ENCODE peak calls at places on chromosomes 16 and 17, in six cellular contexts. W is trophoblast cell, F is H9, M is neuronal stem cell, N is mesenchymal stem cell, B is H1. E is an unnamed sample.

GRCh38 chr17:29412780-29413565 is 22.8 kb downstream of the TAOK1 start:
- DNase-seq in W (no peak), F (no peak), M (no peak), N (peak), B (no peak), E (peak)

GRCh38 chr16:533391-534088 is 6.0 kb downstream of the CAPN15 start:
- DNase-seq in W (no peak), F (peak), M (no peak), N (no peak), B (no peak), E (no peak)

GRCh38 chr16:81265658-81266451 is 27.4 kb downstream of the BCO1 start:
- DNase-seq in W (no peak), F (no peak), M (no peak), N (no peak), B (no peak), E (peak)

GRCh38 chr17:46264456-46265198 is 30.3 kb upstream of the LRRC37A start:
- DNase-seq in W (no peak), F (peak), M (no peak), N (peak), B (no peak), E (peak)

GRCh38 chr16:65621640-65622039 is 499.8 kb upstream of the CDH11 start:
- DNase-seq in W (no peak), F (no peak), M (no peak), N (no peak), B (no peak), E (no peak)

GRCh38 chr17:15262291-15263205 is 2.6 kb downstream of the PMP22 start:
- DNase-seq in W (peak), F (peak), M (peak), N (peak), B (no peak), E (peak)

GRCh38 chr17:59366773-59367656 is 35.6 kb downstream of the YPEL2 start:
- DNase-seq in W (peak), F (no peak), M (no peak), N (peak), B (no peak), E (peak)

GRCh38 chr17:76751416-76751993 is 13.6 kb downstream of the MFSD11 start:
- DNase-seq in W (peak), F (no peak), M (no peak), N (no peak), B (no peak), E (no peak)

GRCh38 chr16:89491974-89492687 is 1.8 kb upstream of the ANKRD11 start:
- DNase-seq in W (no peak), F (no peak), M (no peak), N (no peak), B (no peak), E (no peak)

GRCh38 chr16:57307365-57307764 is 22.9 kb upstream of the PLLP start:
- DNase-seq in W (no peak), F (no peak), M (no peak), N (no peak), B (no peak), E (no peak)

GRCh38 chr16:71995038-71995437 is 5.2 kb downstream of the PKD1L3 start:
- DNase-seq in W (no peak), F (no peak), M (no peak), N (no peak), B (no peak), E (no peak)

GRCh38 chr17:20046629-20047028 is 37.5 kb downstream of the SPECC1 start:
- DNase-seq in W (no peak), F (peak), M (no peak), N (no peak), B (no peak), E (no peak)

GRCh38 chr16:82231021-82231787 is 61.2 kb upstream of the MPHOSPH6 start:
- DNase-seq in W (no peak), F (no peak), M (no peak), N (no peak), B (no peak), E (no peak)

GRCh38 chr17:62663304-62663703 is 35.8 kb downstream of the MRC2 start:
- DNase-seq in W (no peak), F (no peak), M (no peak), N (no peak), B (no peak), E (no peak)

GRCh38 chr16:35365675-35366074 is 1906.3 kb downstream of the TP53TG3F start:
- DNase-seq in W (no peak), F (no peak), M (no peak), N (no peak), B (no peak), E (no peak)

GRCh38 chr17:50201226-50201854 is at the start of gene COL1A1:
- DNase-seq in W (no peak), F (peak), M (no peak), N (peak), B (no peak), E (peak)

GRCh38 chr17:21302711-21303425 is 18.4 kb downstream of the MAP2K3 start:
- DNase-seq in W (no peak), F (no peak), M (no peak), N (no peak), B (no peak), E (no peak)

GRCh38 chr17:57236686-57237299 is 19.5 kb upstream of the MSI2 start:
- DNase-seq in W (no peak), F (no peak), M (no peak), N (no peak), B (no peak), E (no peak)

GRCh38 chr16:23214796-23215195 is 32.3 kb downstream of the SCNN1G start:
- DNase-seq in W (no peak), F (no peak), M (no peak), N (no peak), B (no peak), E (no peak)

GRCh38 chr16:85522842-85523601 is 90.1 kb upstream of the GSE1 start:
- DNase-seq in W (peak), F (no peak), M (no peak), N (peak), B (no peak), E (peak)

GRCh38 chr17:45247429-45248131 is 14.3 kb downstream of the SPATA32 start:
- DNase-seq in W (peak), F (peak), M (peak), N (peak), B (peak), E (peak)

GRCh38 chr17:35089846-35090193 is 26.3 kb upstream of the RFFL start:
- DNase-seq in W (no peak), F (peak), M (no peak), N (peak), B (no peak), E (peak)

DNA sequence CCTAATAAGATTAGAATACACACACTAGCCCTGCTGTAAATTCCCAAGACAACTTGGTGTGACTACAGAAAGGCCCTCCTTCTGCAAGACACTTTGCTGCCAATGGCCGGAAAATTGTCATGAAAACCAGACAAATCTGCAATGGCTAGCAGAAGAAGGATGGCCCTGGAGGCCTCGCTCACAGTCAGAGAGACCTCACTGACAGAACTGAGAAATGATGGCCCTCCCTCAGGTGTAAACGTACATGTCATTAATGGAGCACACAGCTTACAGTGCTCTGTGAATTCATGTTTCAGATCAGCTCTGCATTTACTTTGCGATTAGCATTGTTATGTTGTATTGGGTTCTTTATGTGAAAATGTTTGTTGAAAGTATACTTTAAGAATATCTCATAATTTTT is 202.9 kb upstream of the N4BP1 start:
- DNase-seq in W (no peak), F (no peak), M (no peak), N (no peak), B (no peak), E (no peak)
- H4K8ac ChIP-seq in W (no peak), F (no peak), M (no peak), N (no peak), B (no peak), E (no peak)

DNA sequence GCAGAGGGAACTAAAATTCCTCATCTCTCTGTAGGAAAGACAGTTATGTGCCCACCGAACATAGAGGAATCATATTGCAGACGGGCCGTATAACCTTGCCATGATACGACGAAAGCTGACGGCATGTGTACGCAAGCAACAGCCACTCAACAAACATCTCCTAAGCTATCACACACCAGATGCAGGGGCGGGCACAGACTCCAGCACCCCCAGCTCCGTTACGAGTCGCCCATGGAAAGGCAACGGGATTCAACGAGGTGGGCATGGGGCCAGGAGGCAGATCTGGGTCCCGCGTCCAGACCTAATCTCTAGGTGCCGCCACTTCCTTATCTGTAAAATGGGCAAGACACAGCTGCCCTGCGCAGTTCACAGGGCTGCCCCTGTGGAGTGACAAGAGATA is 35.6 kb downstream of the ABR start:
- DNase-seq in W (no peak), F (no peak), M (no peak), N (no peak), B (no peak), E (no peak)
- H4K91ac ChIP-seq in W (no peak), F (no peak), M (no peak), N (no peak), B (no peak), E (no peak)

DNA sequence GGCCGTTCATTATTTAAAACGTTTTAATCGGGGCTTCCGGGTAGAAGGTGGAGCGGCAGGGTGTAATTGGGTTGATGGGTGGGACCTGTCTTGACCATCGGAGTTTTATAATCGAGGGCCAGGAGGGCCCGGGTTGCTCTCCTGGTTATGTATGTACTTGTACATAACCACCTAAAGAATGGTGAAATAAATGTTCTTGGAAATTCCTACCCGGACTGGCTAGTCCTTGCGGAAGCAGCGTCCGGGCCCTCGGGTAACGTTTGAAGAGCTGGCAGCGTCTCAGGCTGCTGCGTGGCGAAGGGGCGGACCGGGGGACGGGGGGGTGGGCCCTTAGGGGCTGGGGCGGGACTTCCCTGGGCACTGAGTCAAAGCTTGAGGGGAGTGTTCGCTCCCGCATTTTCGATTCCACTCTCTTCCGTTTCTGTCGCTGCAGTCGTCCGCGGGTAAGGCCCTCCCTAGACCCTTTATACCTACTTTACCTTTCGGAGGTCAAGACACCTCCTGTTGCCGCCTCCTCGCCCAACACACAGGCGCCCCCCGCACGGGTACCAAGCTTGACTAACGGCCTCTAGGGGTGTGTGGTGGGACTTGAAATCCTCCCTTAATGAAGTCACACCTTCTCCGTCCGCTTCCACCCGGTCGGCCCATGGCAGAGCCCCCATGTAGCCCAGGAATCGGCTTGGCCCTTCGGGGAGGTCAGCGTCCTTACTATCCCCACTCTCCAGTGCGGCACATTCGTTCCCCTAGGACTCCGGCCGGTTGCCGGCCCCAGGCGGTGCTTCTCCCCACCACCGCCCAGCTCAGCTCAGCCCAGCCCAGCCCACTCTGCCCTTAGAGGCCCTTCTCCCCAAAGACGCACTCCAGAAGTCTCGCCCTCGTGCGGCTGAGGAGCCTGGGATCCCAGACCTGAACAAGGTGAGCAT is at the start of gene TMEM106A:
- DNase-seq in W (peak), F (peak), M (peak), N (peak), B (peak), E (peak)
- H4K8ac ChIP-seq in W (peak), F (no peak), M (peak), N (peak), B (peak), E (peak)

GRCh38 chr17:7553356-7553755 is 4.5 kb downstream of the TNFSF12 start:
- DNase-seq in W (no peak), F (no peak), M (no peak), N (no peak), B (no peak), E (no peak)
- H4K91ac ChIP-seq in W (no peak), F (no peak), M (no peak), N (no peak), B (no peak), E (no peak)

DNA sequence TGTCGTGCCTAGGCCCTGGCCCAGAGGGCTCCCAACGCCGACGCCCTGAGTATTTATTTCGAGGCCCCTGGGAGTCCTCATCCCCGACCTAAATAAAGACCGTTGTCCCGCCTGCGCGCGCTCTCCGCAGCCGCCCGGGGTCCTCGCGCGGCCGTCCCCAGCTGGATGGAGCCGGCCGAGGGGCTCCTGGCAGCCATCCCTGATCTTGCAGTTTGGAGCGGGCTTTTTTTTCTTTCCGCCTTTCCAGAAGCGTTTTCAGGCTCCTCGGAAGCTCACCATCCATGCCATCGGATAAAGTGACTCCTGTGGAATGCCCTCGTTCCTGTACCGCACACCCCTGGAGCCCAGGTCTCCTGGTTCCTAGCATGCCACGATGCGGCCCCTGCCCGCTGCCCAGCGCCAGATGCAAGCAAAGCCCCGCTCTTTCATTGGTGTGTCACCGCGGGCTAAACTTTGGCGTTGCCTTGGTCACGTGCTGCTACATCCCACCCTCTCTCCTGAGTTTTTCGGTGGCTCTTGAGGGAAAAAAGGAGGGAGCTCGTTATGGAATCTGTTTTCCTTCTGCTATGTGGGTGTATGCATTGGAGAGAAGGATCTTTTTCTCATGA is 716 bp downstream of the TMEM94 start:
- DNase-seq in W (no peak), F (peak), M (no peak), N (peak), B (no peak), E (peak)
- H4K8ac ChIP-seq in W (peak), F (no peak), M (no peak), N (peak), B (peak), E (peak)

GRCh38 chr17:27276653-27277156 is 17.2 kb upstream of the WSB1 start:
- DNase-seq in W (no peak), F (peak), M (peak), N (no peak), B (peak), E (peak)
- H4K91ac ChIP-seq in W (peak), F (no peak), M (no peak), N (no peak), B (peak), E (peak)

DNA sequence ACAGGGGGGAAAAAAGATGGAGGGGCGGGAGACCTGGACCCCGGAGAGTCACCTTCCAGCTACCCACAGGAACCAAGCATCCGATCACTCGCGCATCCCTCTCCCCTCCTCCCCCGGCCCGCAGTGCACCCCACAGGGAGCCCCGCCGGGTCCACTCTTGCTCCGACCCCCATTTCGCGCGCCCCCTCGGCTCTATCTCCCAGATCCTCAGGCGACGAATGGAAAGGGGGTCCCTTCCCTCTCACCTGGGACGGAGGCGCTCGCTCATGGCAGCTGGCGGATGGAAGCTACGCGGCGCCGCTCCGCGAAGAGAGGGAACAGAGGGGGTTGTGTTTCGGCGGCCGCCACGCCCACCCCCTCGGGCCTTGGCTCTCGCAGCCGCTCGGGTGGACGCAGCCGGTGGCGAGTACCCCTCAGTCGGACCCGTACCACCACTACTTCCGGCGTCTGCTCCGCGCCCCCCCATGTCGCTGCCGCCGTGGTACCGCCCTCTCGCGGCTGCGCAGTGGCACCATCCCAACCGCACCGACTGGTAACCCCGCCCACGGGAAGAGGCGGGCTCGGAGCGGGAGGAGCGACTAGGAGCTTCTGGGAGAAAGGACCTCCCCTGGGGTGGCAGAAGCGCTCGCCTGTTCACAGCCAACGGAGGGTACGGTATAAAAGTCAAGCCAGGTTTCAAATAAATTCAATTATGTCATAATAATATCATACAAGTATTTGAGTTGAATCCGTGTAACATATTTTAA is 29.7 kb downstream of the CPSF4L start:
- DNase-seq in W (peak), F (peak), M (peak), N (peak), B (peak), E (peak)
- H4K8ac ChIP-seq in W (peak), F (no peak), M (no peak), N (no peak), B (peak), E (peak)

GRCh38 chr17:17569691-17570090 is 21.8 kb downstream of the PEMT start:
- DNase-seq in W (no peak), F (no peak), M (no peak), N (no peak), B (no peak), E (no peak)

GRCh38 chr17:17568772-17569195 is 22.7 kb downstream of the PEMT start:
- DNase-seq in W (peak), F (peak), M (peak), N (peak), B (peak), E (peak)

GRCh38 chr17:17565471-17566365 is 25.8 kb downstream of the PEMT start:
- DNase-seq in W (no peak), F (no peak), M (no peak), N (no peak), B (no peak), E (no peak)

GRCh38 chr17:17567114-17567513 is 24.4 kb downstream of the PEMT start:
- DNase-seq in W (no peak), F (no peak), M (no peak), N (no peak), B (no peak), E (no peak)

DNA sequence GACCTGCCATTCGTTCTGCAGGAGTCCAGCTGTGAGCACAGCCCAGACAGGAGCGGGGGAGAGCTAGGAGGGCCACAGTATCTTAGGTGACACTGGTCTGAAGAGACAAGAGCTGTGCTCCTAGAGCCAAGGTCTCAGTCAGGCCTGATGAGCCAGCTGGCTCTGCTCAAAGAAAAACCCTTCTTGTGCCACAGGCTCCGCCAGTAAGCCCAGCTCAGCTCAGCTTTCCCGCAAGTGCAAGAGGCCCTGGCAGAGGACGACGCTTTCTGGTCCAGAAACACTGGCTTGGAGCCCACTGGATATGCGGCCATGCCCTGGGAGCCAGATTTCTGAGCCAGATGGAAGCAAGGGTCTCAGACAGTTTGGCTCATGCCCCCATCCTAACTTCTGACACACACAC is 23.9 kb downstream of the PEMT start:
- DNase-seq in W (no peak), F (no peak), M (no peak), N (no peak), B (no peak), E (peak)
- H4K91ac ChIP-seq in W (no peak), F (no peak), M (no peak), N (no peak), B (no peak), E (no peak)

DNA sequence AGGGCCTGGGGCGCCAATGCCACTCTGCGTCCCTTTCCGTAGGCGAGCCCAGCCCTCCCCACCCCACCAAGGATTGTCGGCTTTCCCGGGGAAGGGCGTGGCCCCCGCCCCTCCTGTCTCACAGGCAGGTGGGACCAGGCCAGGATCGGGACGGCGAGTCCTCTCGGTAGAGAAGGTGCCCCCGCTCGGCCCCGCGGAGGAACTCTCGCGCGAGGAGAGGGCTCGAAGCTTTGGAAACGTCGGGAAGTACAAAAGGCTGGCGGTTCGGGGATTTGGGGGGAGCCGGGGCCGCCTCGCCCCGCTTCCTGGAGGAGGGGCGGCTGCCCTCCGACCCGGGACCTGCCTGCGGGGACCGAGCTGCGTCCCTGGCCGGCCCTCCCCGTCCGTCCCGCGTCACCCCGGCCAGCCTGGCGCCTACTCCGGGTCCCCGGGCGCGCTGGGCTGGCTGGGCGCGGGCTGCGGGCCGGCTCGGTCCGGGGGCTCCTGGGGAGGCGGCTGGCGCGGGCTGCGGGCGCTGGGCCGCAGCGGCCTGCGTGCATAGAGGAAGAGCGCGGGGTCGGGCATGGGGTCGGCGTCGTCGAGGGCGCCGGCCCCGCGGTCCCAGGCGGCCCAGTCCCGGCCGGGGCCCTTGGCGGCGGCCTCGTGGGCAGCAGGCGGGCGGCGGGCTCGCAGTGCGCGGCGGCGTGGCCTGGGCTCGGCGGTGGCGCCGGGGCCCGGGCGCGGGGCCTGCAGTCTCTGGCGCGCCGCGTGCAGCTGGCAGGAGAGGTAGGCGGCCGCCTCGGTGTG is 12.6 kb upstream of the CLUH start:
- DNase-seq in W (no peak), F (peak), M (peak), N (no peak), B (peak), E (no peak)
- H4K8ac ChIP-seq in W (peak), F (no peak), M (no peak), N (peak), B (peak), E (no peak)

GRCh38 chr17:231966-232807 is 50.7 kb upstream of the DOC2B start:
- DNase-seq in W (no peak), F (no peak), M (no peak), N (no peak), B (no peak), E (no peak)
- H4K91ac ChIP-seq in W (no peak), F (no peak), M (no peak), N (no peak), B (no peak), E (no peak)